ENCODE peak calls at places on chromosome 1, in four cellular contexts. S, B, K and A are unnamed samples.
A peak's percentile ranks its signal among the peaks of the same experiment; 100 is the strongest.

GRCh38 chr1:160114085-160114484 is 1.5 kb upstream of the ATP1A2 start:
- DNase-seq in S (no peak), B (no peak), K (no peak), A (no peak)

GRCh38 chr1:163074716-163075284 is 5.6 kb downstream of the RGS4 start:
- DNase-seq in S (no peak), B (no peak), K (no peak), A (no peak)

GRCh38 chr1:207941664-207942063 is 30.7 kb upstream of the CD34 start:
- DNase-seq in S (peak; percentile 49), B (peak; percentile 92), K (peak; percentile 37), A (no peak)

GRCh38 chr1:168689726-168690602 is 39.0 kb downstream of the DPT start:
- DNase-seq in S (no peak), B (no peak), K (no peak), A (no peak)

GRCh38 chr1:23221107-23221506 is 3.8 kb upstream of the HTR1D start:
- DNase-seq in S (no peak), B (no peak), K (no peak), A (no peak)

GRCh38 chr1:246726255-246726679 is 2.1 kb downstream of the SCCPDH start:
- DNase-seq in S (no peak), B (no peak), K (no peak), A (no peak)

GRCh38 chr1:244155661-244156060 is 104.6 kb downstream of the ZBTB18 start:
- DNase-seq in S (no peak), B (no peak), K (no peak), A (no peak)

GRCh38 chr1:58905628-58906256 is 121.9 kb upstream of the JUN start:
- DNase-seq in S (no peak), B (no peak), K (no peak), A (no peak)

GRCh38 chr1:178797590-178797989 is 72.5 kb downstream of the RALGPS2 start:
- DNase-seq in S (no peak), B (no peak), K (no peak), A (no peak)

GRCh38 chr1:152013664-152014237 is 20.1 kb upstream of the S100A10 start:
- DNase-seq in S (no peak), B (no peak), K (no peak), A (no peak)

GRCh38 chr1:40745180-40745579 is 38.4 kb upstream of the KCNQ4 start:
- DNase-seq in S (no peak), B (no peak), K (no peak), A (no peak)

GRCh38 chr1:8134546-8135235 is 108.6 kb upstream of the ERRFI1 start:
- DNase-seq in S (no peak), B (no peak), K (no peak), A (no peak)

GRCh38 chr1:59565611-59566410 is 248.9 kb upstream of the HOOK1 start:
- DNase-seq in S (no peak), B (no peak), K (no peak), A (no peak)

GRCh38 chr1:169729991-169730390 is 3.9 kb downstream of the SELE start:
- DNase-seq in S (no peak), B (no peak), K (no peak), A (no peak)

GRCh38 chr1:189212606-189213005 is 1265.1 kb downstream of the BRINP3 start:
- DNase-seq in S (no peak), B (no peak), K (no peak), A (no peak)

GRCh38 chr1:231719485-231720183 is 93.0 kb downstream of the DISC1 start:
- DNase-seq in S (no peak), B (no peak), K (no peak), A (no peak)

GRCh38 chr1:220791959-220792358 is 5.2 kb downstream of the MTARC1 start:
- DNase-seq in S (no peak), B (no peak), K (no peak), A (no peak)

GRCh38 chr1:181250038-181250437 is 161.5 kb downstream of the IER5 start:
- DNase-seq in S (no peak), B (no peak), K (no peak), A (no peak)

GRCh38 chr1:167912294-167912693 is 1.6 kb downstream of the ADCY10 start:
- DNase-seq in S (no peak), B (no peak), K (no peak), A (no peak)

GRCh38 chr1:231799363-231799986 is 172.9 kb downstream of the DISC1 start:
- DNase-seq in S (no peak), B (no peak), K (no peak), A (no peak)

GRCh38 chr1:149844096-149844495 is 55.3 kb upstream of the BOLA1 start:
- DNase-seq in S (no peak), B (no peak), K (no peak), A (no peak)

GRCh38 chr1:149846042-149846441 is 53.3 kb upstream of the BOLA1 start:
- DNase-seq in S (no peak), B (no peak), K (no peak), A (no peak)

GRCh38 chr1:149843302-149844041 is 55.9 kb upstream of the BOLA1 start:
- DNase-seq in S (no peak), B (no peak), K (no peak), A (no peak)

GRCh38 chr1:149845416-149845815 is 54.0 kb upstream of the BOLA1 start:
- DNase-seq in S (no peak), B (no peak), K (no peak), A (no peak)

GRCh38 chr1:149844650-149845255 is 54.6 kb upstream of the BOLA1 start:
- DNase-seq in S (no peak), B (no peak), K (no peak), A (no peak)
- H3K4me3 ChIP-seq in S (no peak overlapping the region), B (no peak overlapping the region), K (no peak overlapping the region), A (no peak overlapping the region)

DNA sequence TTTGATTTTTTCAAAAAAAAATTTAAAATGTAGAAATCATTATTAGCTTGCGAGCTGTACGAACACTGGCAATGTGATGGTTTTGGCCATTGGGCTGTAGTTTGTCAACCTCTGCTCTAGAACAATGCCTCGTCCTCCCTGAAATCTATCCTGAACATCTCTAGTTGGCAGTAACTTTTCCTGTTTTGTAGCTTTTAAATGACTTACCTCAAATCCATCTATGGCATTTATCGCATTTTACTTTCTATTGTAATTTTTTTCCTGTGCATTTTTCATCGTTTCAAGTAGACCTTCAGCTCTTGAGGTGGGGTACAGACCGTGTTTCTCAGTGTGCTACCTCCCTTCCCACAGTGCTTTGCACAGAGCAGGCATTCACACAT is 30.4 kb upstream of the A3GALT2 start:
- DNase-seq in S (no peak), B (no peak), K (no peak), A (no peak)
- H3K4me1 ChIP-seq in S (no peaks in the 10 kb centered on the region), B (peaks cover 36% of the 10 kb centered on the region), K (peaks cover 7% of the 10 kb centered on the region), A (peaks cover 39% of the 10 kb centered on the region)

GRCh38 chr1:206559661-206559995 is 52.3 kb downstream of the RASSF5 start:
- DNase-seq in S (no peak), B (no peak), K (no peak), A (no peak)
- H3K4me3 ChIP-seq in S (no peak overlapping the region), B (no peak overlapping the region), K (peak overlapping the region; percentile 4), A (no peak overlapping the region)

GRCh38 chr1:109717729-109718128 is 5.7 kb downstream of the GSTM5 start:
- DNase-seq in S (peak; percentile 11), B (no peak), K (no peak), A (no peak)

GRCh38 chr1:109716121-109716520 is 4.1 kb downstream of the GSTM5 start:
- DNase-seq in S (peak; percentile 20), B (no peak), K (no peak), A (no peak)

GRCh38 chr1:109714661-109715372 is 2.8 kb downstream of the GSTM5 start:
- DNase-seq in S (no peak), B (no peak), K (no peak), A (no peak)

GRCh38 chr1:109718495-109718894 is 6.4 kb downstream of the GSTM5 start:
- DNase-seq in S (peak; percentile 14), B (no peak), K (no peak), A (peak; percentile 44)

GRCh38 chr1:109716570-109717090 is 4.6 kb downstream of the GSTM5 start:
- DNase-seq in S (peak; percentile 28), B (no peak), K (no peak), A (no peak)
- H3K4me1 ChIP-seq in S (no peaks in the 10 kb centered on the region), B (peaks cover 38% of the 10 kb centered on the region), K (no peaks in the 10 kb centered on the region), A (peaks cover 14% of the 10 kb centered on the region)